ENCODE peak calls at places on chromosomes 2 and 18, in ten cellular contexts. E is psoas muscle; Q is activated CD4-positive, alpha-beta T cell treated with anti-CD3 and anti-CD28 coated beads, Interleukin-2, amount 50 U/mL, for 48 hours; X is epithelial cell of esophagus; C is stimulated activated CD4-positive, alpha-beta T cell treated with anti-CD3 and anti-CD28 coated beads, Interleukin-1b, Interleukin-23, amount 100 ng/mL, for 4 hours; K is type B pancreatic cell; U is activated T-helper 1 cell treated with anti-CD3 and anti-CD28 coated beads, Interleukin-2, amount 50 U/mL, for 16 hours; L is ecto neural progenitor cell; I is KG1; J is iris pigment epithelial cell. Y is an unnamed sample.

GRCh38 chr2:131426727-131427126 is 49.2 kb upstream of the TUBA3D start:
- DNase-seq in E (no peak), U (no peak), X (no peak), K (no peak), I (no peak), C (no peak), Q (no peak), L (no peak), J (no peak), Y (no peak)

GRCh38 chr18:79469751-79470150 is 74.0 kb downstream of the NFATC1 start:
- DNase-seq in Q (no peak), C (no peak), I (no peak), U (no peak), L (no peak), X (no peak), J (no peak), K (no peak), E (no peak), Y (peak)

GRCh38 chr2:32864761-32865160 is 82.0 kb upstream of the LTBP1 start:
- DNase-seq in I (no peak), K (no peak), Q (no peak), C (no peak), J (peak), X (no peak), L (no peak), U (no peak), E (no peak), Y (no peak)

GRCh38 chr2:204108301-204108700 is 171.7 kb downstream of the ICOS start:
- DNase-seq in Q (peak), E (no peak), L (peak), C (no peak), I (no peak), K (no peak), J (peak), X (peak), U (no peak), Y (no peak)

GRCh38 chr2:1869987-1870386 is 125.7 kb upstream of the PXDN start:
- DNase-seq in C (no peak), J (peak), E (no peak), I (no peak), Q (no peak), L (no peak), K (no peak), U (no peak), X (peak), Y (no peak)

GRCh38 chr2:235162544-235163197 is 210.9 kb downstream of the SH3BP4 start:
- DNase-seq in L (no peak), J (peak), U (no peak), Q (no peak), K (no peak), X (no peak), I (no peak), C (no peak), E (no peak), Y (no peak)

GRCh38 chr2:183070942-183071844 is 7.4 kb upstream of the DUSP19 start:
- DNase-seq in K (no peak), I (no peak), J (peak), L (peak), Q (peak), E (peak), C (no peak), U (no peak), X (peak), Y (peak)

GRCh38 chr18:55079481-55080350 is 120.5 kb upstream of the CCDC68 start:
- DNase-seq in I (no peak), X (no peak), Q (no peak), J (no peak), C (no peak), K (no peak), L (no peak), E (peak), U (no peak), Y (no peak)

GRCh38 chr18:55579471-55579870 is 8.5 kb downstream of the TCF4 start:
- DNase-seq in L (no peak), X (no peak), J (peak), U (no peak), I (no peak), C (no peak), E (no peak), Q (no peak), K (no peak), Y (no peak)

GRCh38 chr2:22560021-22560420 is 825.0 kb upstream of the KLHL29 start:
- DNase-seq in E (no peak), X (no peak), K (no peak), Q (no peak), U (no peak), J (no peak), I (no peak), L (no peak), C (no peak), Y (no peak)

GRCh38 chr2:214185546-214185945 is 225.3 kb upstream of the VWC2L start:
- DNase-seq in J (no peak), K (no peak), L (no peak), I (no peak), Q (no peak), C (no peak), U (no peak), E (no peak), X (no peak), Y (no peak)

GRCh38 chr2:43426305-43427031 is 169.4 kb downstream of the THADA start:
- DNase-seq in X (peak), L (no peak), E (no peak), U (peak), J (peak), C (peak), K (no peak), Q (peak), I (peak), Y (peak)

GRCh38 chr2:205017381-205017780 is 472.1 kb downstream of the PARD3B start:
- DNase-seq in C (no peak), X (no peak), J (no peak), L (no peak), K (no peak), Q (no peak), E (no peak), U (no peak), I (no peak), Y (no peak)

GRCh38 chr18:22961156-22961555 is 28.0 kb downstream of the RBBP8 start:
- DNase-seq in C (no peak), J (no peak), E (no peak), U (no peak), K (no peak), I (no peak), L (no peak), Q (no peak), X (no peak), Y (no peak)

GRCh38 chr2:17857016-17857415 is 21.5 kb upstream of the KCNS3 start:
- DNase-seq in I (no peak), E (no peak), C (no peak), J (peak), K (no peak), Q (no peak), L (no peak), X (peak), U (no peak), Y (no peak)

GRCh38 chr18:77147418-77147852 is 14.9 kb upstream of the MBP start:
- DNase-seq in C (no peak), J (peak), Q (no peak), U (no peak), L (no peak), I (no peak), X (no peak), E (no peak), K (no peak), Y (no peak)

GRCh38 chr18:27674411-27674810 is 489.3 kb upstream of the CHST9 start:
- DNase-seq in L (no peak), X (no peak), I (no peak), E (no peak), K (no peak), Q (no peak), U (no peak), C (no peak), J (peak), Y (no peak)

GRCh38 chr2:12766421-12766879 is 49.7 kb downstream of the TRIB2 start:
- DNase-seq in L (no peak), Q (no peak), E (no peak), I (no peak), U (no peak), K (no peak), X (peak), J (peak), C (no peak), Y (no peak)

GRCh38 chr18:44309185-44309584 is 371.5 kb upstream of the SETBP1 start:
- DNase-seq in U (no peak), I (no peak), X (peak), L (no peak), C (no peak), J (peak), Q (no peak), E (no peak), K (no peak), Y (no peak)

GRCh38 chr18:13405305-13406038 is 186.9 kb downstream of the LDLRAD4 start:
- DNase-seq in C (no peak), Q (no peak), L (peak), U (no peak), X (no peak), E (no peak), J (no peak), I (no peak), K (peak), Y (no peak)

GRCh38 chr2:101832114-101832513 is 134.6 kb downstream of the MAP4K4 start:
- DNase-seq in Q (no peak), L (no peak), J (no peak), K (no peak), C (no peak), U (no peak), E (no peak), I (no peak), X (no peak), Y (no peak)

GRCh38 chr18:35588995-35589394 is 7.5 kb downstream of the GALNT1 start:
- DNase-seq in L (no peak), K (no peak), Q (no peak), X (peak), J (no peak), C (no peak), E (no peak), I (no peak), U (no peak), Y (no peak)

GRCh38 chr2:101566632-101567228 is 91.8 kb upstream of the RFX8 start:
- DNase-seq in U (no peak), K (no peak), J (no peak), E (no peak), C (no peak), L (no peak), Q (no peak), X (no peak), I (no peak), Y (no peak)

GRCh38 chr2:42192642-42193566 is 23.8 kb downstream of the EML4 start:
- DNase-seq in U (no peak), J (no peak), L (no peak), K (no peak), C (no peak), I (no peak), E (no peak), X (no peak), Q (no peak), Y (no peak)

GRCh38 chr2:178193823-178194599 is at the start of gene OSBPL6:
- DNase-seq in E (peak), X (peak), Q (peak), K (peak), I (no peak), U (no peak), J (peak), L (peak), C (peak), Y (peak)

GRCh38 chr18:36366994-36367839 is 69.7 kb downstream of the FHOD3 start:
- DNase-seq in Q (no peak), I (no peak), J (no peak), L (no peak), U (no peak), K (no peak), C (no peak), E (no peak), X (no peak), Y (no peak)

GRCh38 chr2:136310005-136310495 is 192.1 kb upstream of the CXCR4 start:
- DNase-seq in X (no peak), K (no peak), C (no peak), E (no peak), J (no peak), I (no peak), Q (peak), L (no peak), U (no peak), Y (no peak)

GRCh38 chr2:39567507-39567906 is 98.2 kb upstream of the TMEM178A start:
- DNase-seq in U (no peak), K (no peak), I (no peak), L (no peak), J (peak), Q (no peak), X (no peak), C (no peak), E (no peak), Y (no peak)

GRCh38 chr2:152513681-152514080 is 178.7 kb downstream of the FMNL2 start:
- DNase-seq in I (no peak), U (no peak), X (peak), L (no peak), E (peak), C (no peak), Q (no peak), J (peak), K (no peak), Y (no peak)

GRCh38 chr2:189533274-189534035 is 47.1 kb downstream of the SLC40A1 start:
- DNase-seq in K (no peak), I (no peak), L (no peak), X (peak), C (no peak), U (no peak), Q (no peak), J (no peak), E (no peak), Y (no peak)

GRCh38 chr2:171587567-171587966 is 65.3 kb downstream of the CYBRD1 start:
- DNase-seq in L (no peak), Q (no peak), C (no peak), U (no peak), X (peak), J (peak), E (no peak), I (no peak), K (no peak), Y (no peak)

GRCh38 chr2:175595139-175595538 is 406.9 kb downstream of the LNPK start:
- DNase-seq in J (no peak), X (no peak), C (no peak), K (no peak), E (no peak), U (no peak), L (no peak), I (no peak), Q (no peak), Y (no peak)